ENCODE peak calls at places on chromosomes 12 and 14, in five cellular contexts. One of them, this sample, is unnamed.

GRCh38 chr12:3750616-3751015 is 2.3 kb downstream of the CRACR2A start:
- DNase-seq in CD8-positive, alpha-beta memory T cell: no peak
- DNase-seq in NCI-H1417: no peak
- DNase-seq in sciatic nerve: no peak
- DNase-seq in OCI-LY7: peak; percentile 7
- DNase-seq in this sample: no peak

GRCh38 chr14:73180385-73180805 is 44.1 kb downstream of the PSEN1 start:
- DNase-seq in CD8-positive, alpha-beta memory T cell: no peak
- DNase-seq in OCI-LY7: no peak
- DNase-seq in NCI-H1417: no peak
- DNase-seq in sciatic nerve: no peak
- DNase-seq in this sample: no peak

GRCh38 chr12:117151195-117152031 is 38.9 kb downstream of the FBXO21 start:
- DNase-seq in sciatic nerve: peak; percentile 86
- DNase-seq in NCI-H1417: no peak
- DNase-seq in OCI-LY7: peak; percentile 27
- DNase-seq in CD8-positive, alpha-beta memory T cell: no peak
- DNase-seq in this sample: no peak

GRCh38 chr12:26317942-26318565 is 122.7 kb downstream of the SSPN start:
- DNase-seq in OCI-LY7: no peak
- DNase-seq in NCI-H1417: no peak
- DNase-seq in sciatic nerve: no peak
- DNase-seq in CD8-positive, alpha-beta memory T cell: no peak
- DNase-seq in this sample: no peak

GRCh38 chr14:104356738-104357688 is 218.6 kb downstream of the KIF26A start:
- DNase-seq in sciatic nerve: peak; percentile 49
- DNase-seq in CD8-positive, alpha-beta memory T cell: peak; percentile 8
- DNase-seq in NCI-H1417: no peak
- DNase-seq in OCI-LY7: no peak
- DNase-seq in this sample: no peak

GRCh38 chr12:131783915-131784541 is 44.2 kb upstream of the MMP17 start:
- DNase-seq in OCI-LY7: no peak
- DNase-seq in sciatic nerve: no peak
- DNase-seq in CD8-positive, alpha-beta memory T cell: no peak
- DNase-seq in NCI-H1417: no peak
- DNase-seq in this sample: no peak

GRCh38 chr12:78959556-78959955 is 95.0 kb downstream of the SYT1 start:
- DNase-seq in sciatic nerve: no peak
- DNase-seq in NCI-H1417: no peak
- DNase-seq in OCI-LY7: no peak
- DNase-seq in CD8-positive, alpha-beta memory T cell: no peak
- DNase-seq in this sample: no peak

GRCh38 chr12:118999107-118999506 is 17.8 kb downstream of the SRRM4 start:
- DNase-seq in NCI-H1417: no peak
- DNase-seq in CD8-positive, alpha-beta memory T cell: no peak
- DNase-seq in sciatic nerve: no peak
- DNase-seq in OCI-LY7: no peak
- DNase-seq in this sample: no peak

GRCh38 chr14:28382460-28383220 is 383.9 kb upstream of the FOXG1 start:
- DNase-seq in CD8-positive, alpha-beta memory T cell: no peak
- DNase-seq in OCI-LY7: no peak
- DNase-seq in sciatic nerve: no peak
- DNase-seq in NCI-H1417: no peak
- DNase-seq in this sample: no peak

GRCh38 chr14:58401587-58401986 is 5.9 kb downstream of the TOMM20L start:
- DNase-seq in CD8-positive, alpha-beta memory T cell: no peak
- DNase-seq in sciatic nerve: no peak
- DNase-seq in NCI-H1417: no peak
- DNase-seq in OCI-LY7: peak; percentile 18
- DNase-seq in this sample: no peak

GRCh38 chr14:24775919-24776318 is 141.9 kb upstream of the GZMB start:
- DNase-seq in OCI-LY7: no peak
- DNase-seq in sciatic nerve: no peak
- DNase-seq in CD8-positive, alpha-beta memory T cell: no peak
- DNase-seq in NCI-H1417: no peak
- DNase-seq in this sample: no peak

GRCh38 chr14:28756896-28757570 is 9.6 kb upstream of the FOXG1 start:
- DNase-seq in NCI-H1417: no peak
- DNase-seq in CD8-positive, alpha-beta memory T cell: no peak
- DNase-seq in sciatic nerve: no peak
- DNase-seq in OCI-LY7: peak; percentile 1
- DNase-seq in this sample: no peak

GRCh38 chr14:86652512-86652911 is 1122.6 kb downstream of the FLRT2 start:
- DNase-seq in NCI-H1417: no peak
- DNase-seq in CD8-positive, alpha-beta memory T cell: no peak
- DNase-seq in OCI-LY7: no peak
- DNase-seq in sciatic nerve: no peak
- DNase-seq in this sample: no peak

GRCh38 chr12:4824415-4824814 is 85.3 kb upstream of the KCNA1 start:
- DNase-seq in sciatic nerve: no peak
- DNase-seq in NCI-H1417: no peak
- DNase-seq in CD8-positive, alpha-beta memory T cell: no peak
- DNase-seq in OCI-LY7: no peak
- DNase-seq in this sample: no peak

GRCh38 chr14:76919811-76920571 is 93.8 kb downstream of the LRRC74A start:
- DNase-seq in NCI-H1417: peak; percentile 93
- DNase-seq in sciatic nerve: peak; percentile 67
- DNase-seq in OCI-LY7: no peak
- DNase-seq in CD8-positive, alpha-beta memory T cell: no peak
- DNase-seq in this sample: no peak

GRCh38 chr12:112482734-112483133 is 64.0 kb downstream of the PTPN11 start:
- DNase-seq in CD8-positive, alpha-beta memory T cell: no peak
- DNase-seq in sciatic nerve: no peak
- DNase-seq in OCI-LY7: no peak
- DNase-seq in NCI-H1417: no peak
- DNase-seq in this sample: no peak

GRCh38 chr12:8914716-8915526 is 612 bp downstream of the PHC1 start:
- DNase-seq in NCI-H1417: peak; percentile 82
- DNase-seq in sciatic nerve: peak; percentile 66
- DNase-seq in OCI-LY7: peak; percentile 42
- DNase-seq in CD8-positive, alpha-beta memory T cell: peak; percentile 77
- DNase-seq in this sample: peak; percentile 47

GRCh38 chr12:27967551-27968054 is 4.9 kb downstream of the PTHLH start:
- DNase-seq in NCI-H1417: no peak
- DNase-seq in CD8-positive, alpha-beta memory T cell: no peak
- DNase-seq in OCI-LY7: no peak
- DNase-seq in sciatic nerve: no peak
- DNase-seq in this sample: no peak

GRCh38 chr14:39140170-39140569 is 26.0 kb downstream of the GEMIN2 start:
- DNase-seq in sciatic nerve: no peak
- DNase-seq in NCI-H1417: no peak
- DNase-seq in OCI-LY7: no peak
- DNase-seq in CD8-positive, alpha-beta memory T cell: no peak
- DNase-seq in this sample: no peak

GRCh38 chr12:16545836-16546235 is 60.1 kb downstream of the LMO3 start:
- DNase-seq in OCI-LY7: no peak
- DNase-seq in NCI-H1417: no peak
- DNase-seq in sciatic nerve: no peak
- DNase-seq in CD8-positive, alpha-beta memory T cell: no peak
- DNase-seq in this sample: no peak

GRCh38 chr14:99821519-99822165 is 28.4 kb downstream of the EML1 start:
- DNase-seq in NCI-H1417: peak; percentile 40
- DNase-seq in CD8-positive, alpha-beta memory T cell: no peak
- DNase-seq in OCI-LY7: no peak
- DNase-seq in sciatic nerve: no peak
- DNase-seq in this sample: no peak

GRCh38 chr12:120362516-120363273 is 6.3 kb downstream of the MSI1 start:
- DNase-seq in sciatic nerve: no peak
- DNase-seq in NCI-H1417: peak; percentile 47
- DNase-seq in OCI-LY7: no peak
- DNase-seq in CD8-positive, alpha-beta memory T cell: no peak
- DNase-seq in this sample: no peak

GRCh38 chr14:100827751-100828447 is 2.0 kb downstream of the MEG3 start:
- DNase-seq in OCI-LY7: no peak
- DNase-seq in sciatic nerve: no peak
- DNase-seq in CD8-positive, alpha-beta memory T cell: no peak
- DNase-seq in NCI-H1417: no peak
- DNase-seq in this sample: no peak